ENCODE peak calls at places on chromosomes 4 and X, in eight cellular contexts. I is upper lobe of right lung, S is left ventricle myocardium inferior, C is IMR-90, M is psoas muscle, F is heart left ventricle, X is neural progenitor cell, Y is A549. G is an unnamed sample.

GRCh38 chr4:140078366-140078765 is 75.6 kb downstream of the MAML3 start:
- DNase-seq in I (no peak), S (peak; percentile 36), C (peak; percentile 51), M (peak; percentile 64), F (peak; percentile 69), X (peak; percentile 58), Y (no peak), G (no peak)

GRCh38 chr4:87985887-87986200 is 10.3 kb downstream of the SPP1 start:
- DNase-seq in I (no peak), S (no peak), C (no peak), M (no peak), F (no peak), X (no peak), Y (no peak), G (no peak)

GRCh38 chr4:156113138-156113537 is 159.5 kb upstream of the CTSO start:
- DNase-seq in I (no peak), S (no peak), C (no peak), M (no peak), F (no peak), X (no peak), Y (no peak), G (no peak)

GRCh38 chrX:114675365-114675764 is 91.5 kb downstream of the HTR2C start:
- DNase-seq in I (no peak), S (no peak), C (no peak), M (no peak), F (no peak), X (no peak), Y (no peak), G (no peak)

GRCh38 chr4:53997901-53998300 is 66.5 kb downstream of the CHIC2 start:
- DNase-seq in I (no peak), S (no peak), C (no peak), M (no peak), F (no peak), X (no peak), Y (no peak), G (no peak)

GRCh38 chr4:13088726-13089658 is 395.1 kb downstream of the RAB28 start:
- DNase-seq in I (no peak), S (no peak), C (no peak), M (no peak), F (no peak), X (no peak), Y (no peak), G (peak; percentile 76)

GRCh38 chr4:52249583-52249982 is 198.5 kb downstream of the SPATA18 start:
- DNase-seq in I (no peak), S (no peak), C (no peak), M (no peak), F (no peak), X (no peak), Y (no peak), G (no peak)

GRCh38 chr4:165953181-165953580 is 80.1 kb downstream of the TLL1 start:
- DNase-seq in I (no peak), S (no peak), C (no peak), M (no peak), F (no peak), X (no peak), Y (no peak), G (no peak)

GRCh38 chr4:73676136-73676535 is 55.9 kb upstream of the RASSF6 start:
- DNase-seq in I (no peak), S (no peak), C (no peak), M (no peak), F (no peak), X (no peak), Y (no peak), G (no peak)

GRCh38 chr4:17561195-17561909 is 15.6 kb upstream of the LAP3 start:
- DNase-seq in I (no peak), S (no peak), C (peak; percentile 79), M (no peak), F (no peak), X (no peak), Y (no peak), G (no peak)

GRCh38 chrX:132591719-132592275 is 103.0 kb upstream of the MBNL3 start:
- DNase-seq in I (no peak), S (no peak), C (no peak), M (no peak), F (no peak), X (no peak), Y (no peak), G (no peak)

GRCh38 chrX:40809210-40809609 is 73.9 kb upstream of the MED14 start:
- DNase-seq in I (no peak), S (no peak), C (peak; percentile 49), M (no peak), F (no peak), X (no peak), Y (peak; percentile 6), G (no peak)

GRCh38 chrX:25721564-25721963 is 416.6 kb upstream of the MAGEB18 start:
- DNase-seq in I (no peak), S (no peak), C (no peak), M (no peak), F (no peak), X (peak; percentile 39), Y (peak; percentile 18), G (no peak)

GRCh38 chr4:26074672-26075071 is 160.7 kb downstream of the SMIM20 start:
- DNase-seq in I (no peak), S (no peak), C (no peak), M (no peak), F (no peak), X (no peak), Y (no peak), G (peak; percentile 66)

GRCh38 chrX:51496501-51497291 is at the start of gene NUDT11:
- DNase-seq in I (peak; percentile 73), S (peak; percentile 48), C (peak; percentile 72), M (peak; percentile 45), F (peak; percentile 49), X (peak; percentile 89), Y (peak; percentile 58), G (peak; percentile 75)

GRCh38 chr4:41339812-41340809 is 83.4 kb downstream of the UCHL1 start:
- DNase-seq in I (no peak), S (no peak), C (peak; percentile 34), M (no peak), F (no peak), X (peak; percentile 60), Y (peak; percentile 73), G (peak; percentile 70)

GRCh38 chr4:119526786-119527550 is 101.6 kb downstream of the PDE5A start:
- DNase-seq in I (no peak), S (no peak), C (peak; percentile 62), M (no peak), F (no peak), X (peak; percentile 46), Y (no peak), G (no peak)

GRCh38 chrX:108036298-108036973 is 8.4 kb upstream of the VSIG1 start:
- DNase-seq in I (no peak), S (no peak), C (peak; percentile 93), M (no peak), F (no peak), X (no peak), Y (peak; percentile 97), G (no peak)

GRCh38 chr4:25160714-25161598 is 707 bp upstream of the SEPSECS start:
- DNase-seq in I (no peak), S (no peak), C (no peak), M (no peak), F (no peak), X (no peak), Y (no peak), G (no peak)

GRCh38 chrX:545488-545887 is 85.1 kb upstream of the SHOX start:
- DNase-seq in I (no peak), S (no peak), C (no peak), M (no peak), F (no peak), X (peak; percentile 63), Y (no peak), G (no peak)

GRCh38 chr4:128163177-128164117 is 102.3 kb downstream of the LARP1B start:
- DNase-seq in I (no peak), S (no peak), C (peak; percentile 87), M (no peak), F (no peak), X (no peak), Y (peak; percentile 68), G (no peak)

DNA sequence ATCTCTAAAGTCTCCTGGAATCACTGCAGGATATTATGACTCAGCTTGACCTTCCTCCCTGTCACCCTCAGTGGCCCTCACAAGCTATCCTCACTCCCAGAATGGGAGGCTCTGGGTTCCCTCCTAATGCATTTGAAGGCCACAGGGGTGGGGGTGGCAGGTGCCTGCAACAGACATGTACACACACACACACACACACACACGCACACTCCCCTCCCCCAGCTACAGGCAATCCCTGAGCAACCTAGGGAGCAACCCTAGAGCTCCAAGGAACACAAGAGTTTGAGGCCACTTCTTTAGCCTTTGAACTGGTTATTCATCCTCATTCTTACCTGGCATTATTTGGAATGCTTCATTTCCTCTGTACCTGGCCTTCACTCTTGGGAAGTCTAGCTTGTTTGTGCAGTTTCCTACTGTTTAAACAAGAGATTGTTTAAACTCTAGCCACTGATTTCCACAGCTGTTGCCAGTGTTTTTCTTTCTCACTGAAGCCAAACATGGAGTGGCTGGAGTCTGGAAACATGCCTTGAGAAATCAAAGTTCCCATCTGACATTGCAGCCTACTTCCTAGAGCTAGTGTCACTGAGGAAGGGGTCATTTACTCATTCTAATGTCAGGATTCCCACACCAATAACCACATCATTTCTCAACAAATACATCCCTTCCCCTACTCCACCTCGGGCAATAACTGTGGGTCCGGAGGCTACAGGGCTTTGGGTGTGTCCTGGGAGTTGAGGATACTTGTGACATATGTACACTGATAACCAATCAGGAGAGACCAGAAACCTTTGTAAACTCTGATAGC is 37.7 kb downstream of the MAOA start:
- DNase-seq in I (peak; percentile 48), S (no peak), C (no peak), M (no peak), F (no peak), X (no peak), Y (peak; percentile 58), G (no peak)
- TF ChIP-seq CTCF in I (no peak), S (no peak), C (no peak), M (no peak), F (no peak), X (no peak), Y (no peak), G (no peak)

GRCh38 chr4:184386271-184386781 is 88.0 kb downstream of the IRF2 start:
- DNase-seq in I (no peak), S (peak; percentile 57), C (no peak), M (no peak), F (peak; percentile 75), X (no peak), Y (no peak), G (no peak)
- H3K4me1 ChIP-seq in I (peaks cover 42% of the 10 kb centered on the region), S (peaks cover 97% of the 10 kb centered on the region), C (peaks cover 27% of the 10 kb centered on the region), M (peaks cover 60% of the 10 kb centered on the region), F (peaks cover 92% of the 10 kb centered on the region), X (peaks cover 58% of the 10 kb centered on the region), Y (peaks cover 21% of the 10 kb centered on the region), G (peaks cover 28% of the 10 kb centered on the region)

GRCh38 chr4:177384856-177385396 is 57.3 kb downstream of the AGA start:
- DNase-seq in I (no peak), S (no peak), C (no peak), M (no peak), F (no peak), X (no peak), Y (no peak), G (no peak)
- H3K27ac ChIP-seq in I (no peak overlapping the region), S (no peak overlapping the region), C (no peak overlapping the region), M (no peak overlapping the region), F (no peak overlapping the region), X (no peak overlapping the region), Y (no peak overlapping the region), G (no peak overlapping the region)

DNA sequence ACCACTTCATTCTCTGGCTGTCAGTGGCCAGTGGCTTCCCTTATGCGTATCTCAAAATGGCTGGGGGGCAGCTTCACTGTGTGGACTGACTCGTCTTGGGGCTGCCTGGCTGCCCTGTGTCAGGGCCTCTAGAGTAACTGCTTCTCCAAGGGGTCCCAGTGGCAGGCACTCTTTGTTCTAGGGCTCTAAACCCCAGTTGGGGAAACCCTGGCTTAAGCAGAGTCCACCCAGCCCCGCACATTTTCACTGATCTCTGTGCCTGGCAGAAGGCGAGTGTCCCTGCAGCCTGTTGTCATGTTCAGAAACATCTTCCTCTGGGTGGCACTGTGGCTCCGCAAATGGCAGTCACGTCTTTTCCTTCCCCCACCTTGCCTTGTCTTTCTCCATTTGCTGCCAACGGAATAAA is 59.7 kb downstream of the NBDY start:
- DNase-seq in I (no peak), S (no peak), C (peak; percentile 47), M (peak; percentile 79), F (peak; percentile 78), X (no peak), Y (no peak), G (no peak)
- TF ChIP-seq CTCF in I (no peak), S (no peak), C (peak; percentile 53), M (no peak), F (no peak), X (no peak), Y (no peak), G (peak; percentile 21)